ENCODE peak calls at places on chromosomes 3 and 15, in four cellular contexts. K, A, J and Y are unnamed samples.

GRCh38 chr15:73321496-73322344 is 47.0 kb downstream of the HCN4 start:
- DNase-seq in A (no peak), K (no peak), J (no peak), Y (no peak)

GRCh38 chr3:49908378-49909199 is 4.9 kb upstream of the MST1R start:
- DNase-seq in K (no peak), A (no peak), J (peak; percentile 22), Y (no peak)

GRCh38 chr3:97264180-97264579 is 449.8 kb downstream of the EPHA6 start:
- DNase-seq in A (no peak), J (no peak), K (no peak), Y (no peak)

GRCh38 chr15:58931985-58932384 is 1.5 kb downstream of the SLTM start:
- DNase-seq in K (no peak), J (peak; percentile 60), A (peak; percentile 41), Y (peak; percentile 50)

GRCh38 chr15:83959477-83959876 is 276.1 kb upstream of the GOLGA6L4 start:
- DNase-seq in J (no peak), K (no peak), A (no peak), Y (no peak)

GRCh38 chr3:157618075-157618760 is 115.0 kb upstream of the VEPH1 start:
- DNase-seq in J (peak; percentile 81), A (peak; percentile 46), K (no peak), Y (peak; percentile 76)

GRCh38 chr3:27431116-27431515 is 53.1 kb downstream of the SLC4A7 start:
- DNase-seq in A (peak; percentile 92), K (no peak), J (peak; percentile 99), Y (peak; percentile 98)

GRCh38 chr3:106261915-106262683 is 393.3 kb upstream of the CBLB start:
- DNase-seq in A (peak; percentile 30), K (no peak), J (peak; percentile 84), Y (peak; percentile 67)

GRCh38 chr3:46997453-46998091 is 18.1 kb downstream of the NBEAL2 start:
- DNase-seq in K (peak; percentile 9), A (no peak), J (no peak), Y (no peak)

GRCh38 chr3:115323380-115323779 is 176.3 kb upstream of the ZBTB20 start:
- DNase-seq in J (no peak), A (peak; percentile 45), K (no peak), Y (no peak)

GRCh38 chr3:1969269-1969668 is 129.4 kb upstream of the CNTN4 start:
- DNase-seq in J (no peak), A (no peak), K (no peak), Y (no peak)

GRCh38 chr15:85297537-85297936 is 82.9 kb upstream of the AKAP13 start:
- DNase-seq in J (no peak), K (no peak), A (no peak), Y (no peak)

GRCh38 chr3:193800138-193801043 is 207.4 kb downstream of the OPA1 start:
- DNase-seq in K (no peak), J (no peak), A (no peak), Y (no peak)

GRCh38 chr3:130345487-130346079 is at the start of gene COL6A5:
- DNase-seq in J (peak; percentile 28), K (peak; percentile 3), A (no peak), Y (peak; percentile 5)

GRCh38 chr3:8888296-8888915 is 74.9 kb downstream of the RAD18 start:
- DNase-seq in K (no peak), A (peak; percentile 42), J (peak; percentile 92), Y (peak; percentile 82)

GRCh38 chr15:38145671-38146111 is 106.9 kb upstream of the SPRED1 start:
- DNase-seq in K (peak; percentile 14), A (no peak), J (peak; percentile 16), Y (peak; percentile 25)

GRCh38 chr3:34263014-34263714 is 464.7 kb downstream of the PDCD6IP start:
- DNase-seq in K (no peak), J (no peak), A (no peak), Y (no peak)

GRCh38 chr15:91104111-91104510 is 4.1 kb downstream of the SV2B start:
- DNase-seq in K (peak; percentile 29), A (no peak), J (no peak), Y (no peak)

GRCh38 chr3:122794779-122795673 is at the start of gene SLC49A4:
- DNase-seq in K (peak; percentile 80), J (peak; percentile 88), A (peak; percentile 68), Y (peak; percentile 75)

GRCh38 chr3:123006587-123006986 is 21.0 kb downstream of the SEMA5B start:
- DNase-seq in A (no peak), J (no peak), K (no peak), Y (no peak)

GRCh38 chr3:151903501-151903991 is 30.1 kb downstream of the SUCNR1 start:
- DNase-seq in A (peak; percentile 50), J (peak; percentile 86), K (no peak), Y (peak; percentile 63)

DNA sequence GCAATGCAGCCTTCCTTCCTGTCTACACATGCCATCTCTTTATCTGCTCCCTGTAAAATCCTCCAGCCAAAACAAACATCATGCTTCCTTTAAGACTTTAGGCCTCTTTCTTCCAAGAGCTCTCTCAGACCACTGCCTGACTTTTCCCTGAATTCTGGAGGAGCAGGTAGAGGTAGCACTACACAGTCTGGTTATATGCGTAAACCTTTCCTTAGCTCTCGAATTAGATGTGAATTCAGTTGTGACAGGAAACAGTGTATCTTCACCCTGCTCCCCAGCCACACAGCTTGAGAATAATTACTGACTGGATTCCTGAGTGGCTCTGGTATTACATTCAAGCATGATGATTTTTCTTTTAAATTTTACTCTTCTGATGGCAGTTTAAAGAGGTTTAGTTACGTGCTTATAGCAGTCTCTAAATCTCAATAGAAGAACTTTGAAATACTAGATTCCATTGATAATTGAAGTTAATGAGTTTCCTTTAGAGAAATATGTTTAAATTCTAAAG is 98.7 kb downstream of the FNDC3B start:
- DNase-seq in K (no peak), J (peak; percentile 57), A (no peak), Y (no peak)
- H3K4me3 ChIP-seq in K (no peak overlapping the region), J (no peak overlapping the region), A (no peak overlapping the region), Y (no peak overlapping the region)

GRCh38 chr3:128745742-128746141 is 19.8 kb downstream of the RAB7A start:
- DNase-seq in A (no peak), J (no peak), K (no peak), Y (no peak)
- TF ChIP-seq CTCF in A (no peak), J (peak; percentile 18), K (no peak), Y (no peak)

GRCh38 chr15:53216036-53216435 is 425.9 kb upstream of the ONECUT1 start:
- DNase-seq in J (no peak), A (no peak), K (no peak), Y (no peak)
- H3K4me3 ChIP-seq in J (no peak overlapping the region), A (no peak overlapping the region), K (no peak overlapping the region), Y (no peak overlapping the region)

GRCh38 chr15:80836991-80837390 is 57.8 kb downstream of the CEMIP start:
- DNase-seq in K (no peak), J (no peak), A (no peak), Y (no peak)

GRCh38 chr15:80834402-80834801 is 55.2 kb downstream of the CEMIP start:
- DNase-seq in A (no peak), J (no peak), K (no peak), Y (no peak)

GRCh38 chr15:80834906-80835305 is 55.7 kb downstream of the CEMIP start:
- DNase-seq in A (no peak), K (no peak), J (no peak), Y (no peak)

GRCh38 chr15:80836223-80836622 is 57.1 kb downstream of the CEMIP start:
- DNase-seq in K (no peak), J (no peak), A (no peak), Y (no peak)

DNA sequence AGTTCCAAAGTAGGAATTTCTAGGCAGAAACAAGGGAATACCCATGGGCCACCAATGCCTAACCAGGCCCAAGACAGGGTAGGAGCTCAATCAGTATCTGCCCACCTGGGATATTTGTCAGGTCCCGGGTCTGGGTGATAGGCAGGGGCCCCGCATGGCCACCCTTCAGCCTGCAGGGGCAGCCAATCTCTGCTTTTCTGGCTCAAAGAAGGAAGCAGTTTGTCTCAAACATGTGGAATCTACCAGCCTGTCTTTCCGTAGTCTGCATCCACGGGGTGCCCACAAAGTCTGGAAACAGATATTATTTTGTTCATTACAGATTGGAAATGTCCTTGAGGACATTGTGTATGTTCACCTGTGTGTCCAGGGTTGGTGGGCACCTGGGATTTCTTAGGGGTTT is 56.2 kb downstream of the CEMIP start:
- DNase-seq in K (no peak), J (no peak), A (no peak), Y (no peak)
- TF ChIP-seq CTCF in K (no peak), J (peak; percentile 38), A (peak; percentile 7), Y (peak; percentile 15)

DNA sequence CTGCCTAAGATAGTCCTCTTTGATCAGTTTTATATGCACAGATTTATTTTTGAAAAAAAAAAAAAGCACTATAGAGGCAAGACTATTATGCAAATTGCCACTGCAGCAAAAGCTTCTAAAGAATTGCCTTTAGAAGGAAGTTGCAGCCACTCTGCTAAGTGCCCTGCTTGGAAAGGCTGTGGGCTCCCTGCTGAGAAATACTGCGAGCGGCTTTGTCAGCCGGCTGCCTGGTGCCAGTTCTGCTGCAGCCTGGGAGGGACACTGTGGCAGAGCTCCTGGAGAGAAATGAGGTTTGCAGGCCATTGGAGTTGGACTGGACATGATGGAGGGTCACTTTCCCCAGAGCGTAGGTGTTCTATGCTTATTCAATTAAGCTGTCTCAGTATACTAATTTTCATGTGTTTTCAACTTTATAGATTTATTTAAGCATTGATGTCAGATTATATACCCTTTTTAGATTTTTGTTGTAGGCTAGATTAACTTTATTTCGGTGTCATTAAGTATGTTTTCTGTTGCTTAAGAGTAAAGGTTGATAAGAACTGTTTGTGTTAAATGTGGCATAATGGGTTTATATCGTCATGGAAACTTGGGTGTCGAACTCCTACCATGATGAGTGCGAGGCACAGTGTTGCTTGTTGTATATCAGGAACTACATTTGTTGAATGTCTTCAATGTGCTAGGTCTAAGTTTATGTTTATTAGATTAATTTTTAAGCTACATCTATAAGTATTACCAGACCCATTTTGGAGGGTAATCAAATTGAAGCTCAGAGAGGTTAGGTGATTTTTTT is 6.6 kb downstream of the MAP2K5 start:
- DNase-seq in J (peak; percentile 58), K (peak; percentile 20), A (no peak), Y (peak; percentile 49)
- H3K4me3 ChIP-seq in J (no peak overlapping the region), K (no peak overlapping the region), A (no peak overlapping the region), Y (no peak overlapping the region)